ENCODE peak calls at places on chromosomes 12 and 14, in ten cellular contexts. X, L, N, C, E, M, U, V, D and I are unnamed samples.

GRCh38 chr12:685388-685787 is 22.1 kb upstream of the NINJ2 start:
- DNase-seq in X (peak), L (no peak), N (no peak), C (peak), E (peak), M (peak), U (peak), V (no peak), D (no peak), I (peak)

GRCh38 chr12:80838708-80839107 is 99.0 kb downstream of the LIN7A start:
- DNase-seq in X (no peak), L (no peak), N (no peak), C (no peak), E (no peak), M (no peak), U (no peak), V (no peak), D (no peak), I (no peak)

GRCh38 chr14:49954171-49954631 is 61.3 kb downstream of the ARF6 start:
- DNase-seq in X (no peak), L (no peak), N (no peak), C (no peak), E (no peak), M (peak), U (no peak), V (no peak), D (no peak), I (no peak)

GRCh38 chr14:61973981-61974380 is 211.8 kb downstream of the SNAPC1 start:
- DNase-seq in X (no peak), L (no peak), N (no peak), C (no peak), E (no peak), M (peak), U (no peak), V (no peak), D (no peak), I (no peak)

GRCh38 chr12:91507754-91508153 is 325.1 kb upstream of the DCN start:
- DNase-seq in X (no peak), L (no peak), N (no peak), C (no peak), E (no peak), M (peak), U (no peak), V (no peak), D (no peak), I (no peak)

GRCh38 chr14:83347874-83348273 is 1814.2 kb upstream of the SEL1L start:
- DNase-seq in X (no peak), L (no peak), N (no peak), C (no peak), E (no peak), M (no peak), U (no peak), V (no peak), D (no peak), I (no peak)

GRCh38 chr12:110538869-110539622 is 36.9 kb downstream of the RAD9B start:
- DNase-seq in X (no peak), L (no peak), N (no peak), C (no peak), E (no peak), M (no peak), U (no peak), V (no peak), D (no peak), I (no peak)

GRCh38 chr14:103698380-103699260 is 16.6 kb downstream of the XRCC3 start:
- DNase-seq in X (no peak), L (peak), N (peak), C (no peak), E (no peak), M (no peak), U (no peak), V (no peak), D (no peak), I (no peak)

GRCh38 chr12:41185946-41186345 is 2.2 kb upstream of the PDZRN4 start:
- DNase-seq in X (no peak), L (no peak), N (no peak), C (no peak), E (no peak), M (no peak), U (no peak), V (no peak), D (no peak), I (no peak)

GRCh38 chr14:57382283-57382682 is 8.1 kb upstream of the NAA30 start:
- DNase-seq in X (no peak), L (no peak), N (no peak), C (no peak), E (no peak), M (peak), U (no peak), V (no peak), D (peak), I (no peak)

GRCh38 chr12:76073561-76073960 is 10.9 kb downstream of the NAP1L1 start:
- DNase-seq in X (no peak), L (no peak), N (no peak), C (no peak), E (no peak), M (no peak), U (no peak), V (no peak), D (no peak), I (no peak)

GRCh38 chr12:123720141-123720814 is 8.1 kb downstream of the ATP6V0A2 start:
- DNase-seq in X (no peak), L (no peak), N (no peak), C (no peak), E (no peak), M (no peak), U (no peak), V (no peak), D (no peak), I (no peak)

GRCh38 chr12:132461526-132461925 is 28.4 kb upstream of the FBRSL1 start:
- DNase-seq in X (no peak), L (no peak), N (no peak), C (no peak), E (no peak), M (no peak), U (no peak), V (no peak), D (no peak), I (no peak)

GRCh38 chr14:89773151-89773550 is 181.4 kb downstream of the EFCAB11 start:
- DNase-seq in X (no peak), L (no peak), N (no peak), C (no peak), E (no peak), M (no peak), U (no peak), V (no peak), D (no peak), I (no peak)

GRCh38 chr12:84554199-84554723 is 358.3 kb downstream of the SLC6A15 start:
- DNase-seq in X (no peak), L (no peak), N (no peak), C (no peak), E (no peak), M (no peak), U (no peak), V (no peak), D (no peak), I (no peak)

GRCh38 chr12:58607805-58608204 is 312.5 kb downstream of the LRIG3 start:
- DNase-seq in X (no peak), L (no peak), N (no peak), C (no peak), E (no peak), M (no peak), U (no peak), V (no peak), D (no peak), I (no peak)